ENCODE peak calls at places on chromosomes 2 and 18, in six cellular contexts. U is activated effector memory CD4-positive, alpha-beta T cell treated with anti-CD3 and anti-CD28 coated beads, Interleukin-2, amount 50 U/mL, for 16 hours; N is DND-41; B is RWPE1; O is hepatocyte; Y is HT-29. S is an unnamed sample.

GRCh38 chr2:228318218-228318617 is 136.7 kb upstream of the SPHKAP start:
- DNase-seq in U (no peak), Y (peak; percentile 62), B (peak; percentile 11), N (no peak), O (peak; percentile 34), S (peak; percentile 23)

GRCh38 chr18:68267583-68267982 is 447.3 kb downstream of the TMX3 start:
- DNase-seq in U (no peak), O (no peak), Y (no peak), B (peak; percentile 26), N (no peak), S (no peak)

GRCh38 chr2:36079793-36080192 is 275.8 kb upstream of the CRIM1 start:
- DNase-seq in B (no peak), O (no peak), N (no peak), U (no peak), Y (no peak), S (no peak)

GRCh38 chr2:104969564-104969963 is 68.3 kb upstream of the MRPS9 start:
- DNase-seq in N (no peak), Y (peak; percentile 22), O (no peak), U (no peak), B (peak; percentile 8), S (no peak)

GRCh38 chr2:44203542-44203941 is 34.9 kb downstream of the PPM1B start:
- DNase-seq in O (no peak), Y (no peak), N (no peak), U (no peak), B (no peak), S (no peak)

GRCh38 chr2:96276787-96277499 is 10.9 kb downstream of the CIAO1 start:
- DNase-seq in U (no peak), B (no peak), Y (no peak), O (no peak), N (no peak), S (no peak)

GRCh38 chr2:222837643-222838056 is 23.2 kb upstream of the ACSL3 start:
- DNase-seq in N (no peak), B (peak; percentile 96), Y (peak; percentile 54), U (no peak), O (peak; percentile 65), S (peak; percentile 93)

GRCh38 chr18:36382854-36383253 is 85.3 kb downstream of the FHOD3 start:
- DNase-seq in U (no peak), Y (no peak), N (no peak), B (no peak), O (no peak), S (no peak)

GRCh38 chr2:105812180-105813044 is 67.7 kb downstream of the NCK2 start:
- DNase-seq in N (no peak), U (no peak), Y (no peak), O (peak; percentile 73), B (no peak), S (no peak)

GRCh38 chr2:239274391-239275001 is 126.3 kb downstream of the HDAC4 start:
- DNase-seq in B (peak; percentile 29), U (no peak), Y (peak; percentile 39), N (no peak), O (no peak), S (no peak)

GRCh38 chr18:60599267-60599666 is 226.7 kb upstream of the MC4R start:
- DNase-seq in U (no peak), N (no peak), O (no peak), Y (no peak), B (no peak), S (no peak)

GRCh38 chr2:31430439-31431165 is 16.1 kb upstream of the XDH start:
- DNase-seq in Y (no peak), O (no peak), B (no peak), N (no peak), U (no peak), S (no peak)

GRCh38 chr2:28408764-28409599 is 16.3 kb downstream of the FOSL2 start:
- DNase-seq in U (peak; percentile 87), N (no peak), B (peak; percentile 68), Y (peak; percentile 79), O (no peak), S (peak; percentile 91)

GRCh38 chr2:95539836-95540235 is 52.0 kb upstream of the TRIM43 start:
- DNase-seq in U (no peak), N (no peak), O (no peak), Y (no peak), B (no peak), S (no peak)

S was measured in trophoblast cell.